ENCODE peak calls at places on chromosome 14, in eight cellular contexts. I is ovary, F is transverse colon, G is H1, S is HepG2, N is tibial nerve, V is sigmoid colon, E is esophagus muscularis mucosa. T is an unnamed sample.

GRCh38 chr14:99733221-99733550 is 49.1 kb downstream of the CYP46A1 start:
- DNase-seq in E (no peak), N (no peak), I (peak; percentile 11), G (no peak), F (no peak), V (no peak), S (no peak), T (no peak)

GRCh38 chr14:33081259-33081658 is 142.6 kb downstream of the NPAS3 start:
- DNase-seq in E (no peak), S (no peak), G (no peak), F (no peak), V (no peak), N (no peak), I (no peak), T (no peak)

GRCh38 chr14:47442206-47442605 is 233.2 kb downstream of the MDGA2 start:
- DNase-seq in I (no peak), F (no peak), N (no peak), V (no peak), E (no peak), S (peak; percentile 35), G (no peak), T (no peak)

GRCh38 chr14:97377550-97377949 is 580.4 kb downstream of the VRK1 start:
- DNase-seq in V (no peak), N (no peak), E (no peak), G (no peak), S (no peak), F (no peak), I (no peak), T (no peak)

GRCh38 chr14:99156814-99157213 is 115.2 kb downstream of the BCL11B start:
- DNase-seq in N (no peak), S (no peak), E (no peak), I (no peak), V (no peak), G (peak; percentile 28), F (no peak), T (no peak)

GRCh38 chr14:22811752-22812151 is 3.5 kb downstream of the SLC7A7 start:
- DNase-seq in V (no peak), S (no peak), I (no peak), F (no peak), E (no peak), N (no peak), G (no peak), T (no peak)

GRCh38 chr14:68340262-68340661 is 452.6 kb downstream of the ZFP36L1 start:
- DNase-seq in S (no peak), F (no peak), G (no peak), I (no peak), N (no peak), V (no peak), E (no peak), T (no peak)

GRCh38 chr14:74144789-74145188 is 60.0 kb downstream of the LIN52 start:
- DNase-seq in F (no peak), G (no peak), V (no peak), N (no peak), S (peak; percentile 73), E (no peak), I (no peak), T (no peak)

GRCh38 chr14:23118506-23119361 is at the start of gene CEBPE:
- DNase-seq in E (no peak), N (no peak), G (no peak), S (no peak), I (no peak), V (peak; percentile 64), F (no peak), T (no peak)

GRCh38 chr14:72594099-72594901 is 299.6 kb downstream of the DPF3 start:
- DNase-seq in N (no peak), F (no peak), E (no peak), S (no peak), G (no peak), I (no peak), V (peak; percentile 39), T (no peak)

GRCh38 chr14:36513012-36513420 is 7.0 kb downstream of the NKX2-1 start:
- DNase-seq in V (no peak), F (no peak), I (no peak), E (no peak), N (no peak), S (no peak), G (no peak), T (no peak)

GRCh38 chr14:96917442-96917963 is 120.3 kb downstream of the VRK1 start:
- DNase-seq in I (no peak), V (no peak), F (no peak), S (no peak), N (no peak), E (no peak), G (no peak), T (no peak)

GRCh38 chr14:105059917-105060565 is 5.2 kb downstream of the GPR132 start:
- DNase-seq in S (no peak), E (no peak), I (no peak), F (no peak), V (no peak), G (no peak), N (no peak), T (peak; percentile 52)

GRCh38 chr14:36513451-36514277 is 6.4 kb downstream of the NKX2-1 start:
- DNase-seq in S (no peak), N (no peak), G (peak; percentile 80), V (no peak), F (no peak), I (no peak), E (no peak), T (no peak)

GRCh38 chr14:39203659-39204606 is 28.9 kb downstream of the PNN start:
- DNase-seq in E (no peak), N (no peak), S (peak; percentile 70), F (peak; percentile 83), V (no peak), G (no peak), I (no peak), T (no peak)

GRCh38 chr14:89000007-89000942 is 175.8 kb downstream of the TTC8 start:
- DNase-seq in F (peak; percentile 68), E (no peak), V (no peak), I (no peak), G (no peak), N (no peak), S (peak; percentile 29), T (no peak)

GRCh38 chr14:37150414-37150813 is 22.0 kb downstream of the SLC25A21 start:
- DNase-seq in S (peak; percentile 63), N (no peak), F (no peak), G (no peak), V (no peak), I (no peak), E (no peak), T (no peak)

GRCh38 chr14:37622231-37622923 is 26.9 kb downstream of the TTC6 start:
- DNase-seq in S (no peak), G (peak; percentile 76), F (no peak), N (no peak), V (no peak), E (no peak), I (no peak), T (no peak)

GRCh38 chr14:69637503-69638030 is 26.2 kb downstream of the SUSD6 start:
- DNase-seq in I (no peak), E (no peak), F (peak; percentile 82), N (no peak), G (no peak), S (peak; percentile 60), V (peak; percentile 72), T (peak; percentile 80)
- TF ChIP-seq EP300 in I (no peak), E (no peak), F (no peak), N (no peak), G (no peak), S (no peak), V (no peak), T (no peak)

DNA sequence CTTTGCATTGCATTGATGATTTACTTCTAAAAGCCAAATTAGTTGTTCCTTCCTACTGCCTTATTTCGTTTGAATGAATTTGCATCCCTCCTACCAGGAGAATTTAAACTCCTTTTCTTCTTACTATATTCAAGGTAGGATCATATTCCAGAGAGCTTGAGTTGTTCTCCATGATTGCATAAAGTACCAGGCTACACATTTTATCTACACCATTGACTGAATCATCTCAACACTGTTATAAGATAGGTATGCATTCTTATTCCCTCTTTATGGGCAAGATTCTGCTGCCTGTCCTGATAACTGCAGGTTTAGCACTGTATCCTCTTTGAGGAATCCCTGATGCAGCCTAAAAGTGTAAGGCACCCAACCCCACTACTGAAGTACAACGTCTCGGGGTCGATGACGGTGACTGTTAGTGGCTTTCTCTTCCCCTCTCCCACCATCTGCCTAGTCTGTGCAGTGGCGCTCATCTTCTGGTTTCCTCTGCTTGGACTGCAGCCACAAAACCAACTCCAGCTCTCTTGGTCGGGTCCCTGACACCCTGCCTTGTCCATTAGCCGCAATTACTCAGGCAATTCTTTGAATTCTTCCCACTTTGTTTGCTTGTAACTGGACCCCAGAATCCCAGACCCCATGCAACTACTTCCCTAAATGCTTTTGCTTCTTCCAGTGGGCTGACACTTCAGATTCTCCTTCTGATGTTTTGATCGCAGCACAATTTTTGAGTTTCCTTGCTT is 44.4 kb upstream of the STXBP6 start:
- DNase-seq in E (no peak), G (no peak), I (no peak), S (no peak), F (no peak), V (no peak), N (no peak), T (no peak)
- TF ChIP-seq POLR2A in E (no peak), G (no peak), I (no peak), S (no peak), F (no peak), V (no peak), N (no peak), T (no peak)

DNA sequence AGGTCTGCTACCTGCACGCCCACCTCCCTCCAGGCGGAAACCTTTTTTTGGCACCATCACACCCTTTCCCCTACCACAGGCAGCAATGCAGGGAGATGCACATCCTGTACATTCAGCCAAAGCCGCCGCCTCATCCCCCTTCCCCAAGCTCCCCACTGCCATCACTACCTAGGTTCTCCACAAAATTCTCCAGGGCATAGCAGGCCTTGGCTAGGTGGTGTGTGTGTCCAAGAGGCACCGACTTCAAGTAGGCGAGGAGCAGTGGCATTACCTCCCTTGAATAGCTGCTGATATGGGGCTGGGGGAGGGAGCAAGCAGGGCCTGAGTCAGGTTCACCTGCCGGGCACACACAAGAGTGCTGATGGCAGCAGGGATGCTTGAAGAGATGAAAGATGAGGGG is 3.6 kb downstream of the IPO4 start:
- DNase-seq in N (no peak), S (no peak), I (no peak), E (no peak), V (no peak), F (no peak), G (no peak), T (no peak)
- H3K36me3 ChIP-seq in N (peaks cover 75% of the 10 kb centered on the region), S (peaks cover 77% of the 10 kb centered on the region), I (no peaks in the 10 kb centered on the region), E (peaks cover 71% of the 10 kb centered on the region), V (peaks cover 30% of the 10 kb centered on the region), F (peaks cover 20% of the 10 kb centered on the region), G (peaks cover 20% of the 10 kb centered on the region), T (peaks cover 67% of the 10 kb centered on the region)

DNA sequence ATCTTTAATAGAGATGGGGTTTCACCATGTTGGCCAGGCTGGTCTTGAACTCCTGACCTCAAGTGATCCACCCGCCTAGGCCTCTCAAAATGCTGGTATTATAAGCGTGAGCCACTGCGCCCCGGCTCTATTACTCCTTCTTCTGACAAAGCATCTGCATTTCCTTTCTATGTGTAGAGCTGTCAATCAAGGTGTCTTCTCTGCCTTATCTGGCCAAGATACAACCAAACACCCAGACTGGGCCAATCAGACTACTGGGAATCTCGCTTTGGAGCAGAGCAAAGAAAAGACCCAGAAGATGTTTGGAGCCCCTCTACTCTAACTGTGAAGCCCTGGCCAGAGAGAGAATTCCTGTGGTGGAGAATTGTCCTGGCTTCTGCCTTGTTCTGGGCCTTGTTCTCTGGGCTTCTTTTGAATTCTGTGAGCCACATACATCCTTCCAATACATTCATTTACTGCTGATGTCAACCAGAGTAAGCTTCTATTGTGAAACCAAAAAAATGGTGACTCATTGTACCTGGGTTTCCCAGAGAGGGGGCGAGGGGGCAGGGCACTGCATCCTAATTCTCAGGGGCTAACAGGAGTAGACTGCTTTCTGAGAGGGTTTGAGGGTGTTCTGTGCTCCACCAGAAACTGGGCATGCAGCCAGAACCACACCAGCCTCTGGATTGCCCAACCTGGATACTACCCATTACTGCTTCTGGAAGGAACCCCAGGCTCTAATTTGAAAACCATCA is 18.8 kb upstream of the FLVCR2 start:
- DNase-seq in E (no peak), G (no peak), V (no peak), I (no peak), F (no peak), N (peak; percentile 40), S (no peak), T (no peak)
- TF ChIP-seq EP300 in E (no peak), G (no peak), V (no peak), I (no peak), F (no peak), N (no peak), S (no peak), T (no peak)